ENCODE peak calls at places on chromosomes 4 and X, in seven cellular contexts. K, M, T, A, Y, S and E are unnamed samples.
A peak's percentile ranks its signal among the peaks of the same experiment; 100 is the strongest.

GRCh38 chrX:108000751-108001150 is 18.6 kb upstream of the TEX13B start:
- DNase-seq in K (no peak), Y (no peak), M (no peak), A (no peak), S (no peak), T (no peak), E (no peak)

GRCh38 chrX:40173662-40174593 is 76.2 kb upstream of the BCOR start:
- DNase-seq in M (peak; percentile 28), T (peak; percentile 63), Y (peak; percentile 76), K (no peak), A (peak; percentile 65), S (peak; percentile 76), E (peak; percentile 36)

GRCh38 chr4:106587558-106587957 is 219.0 kb upstream of the GIMD1 start:
- DNase-seq in Y (peak; percentile 31), S (no peak), A (no peak), M (no peak), T (no peak), K (no peak), E (no peak)

GRCh38 chr4:57233391-57233790 is 123.2 kb upstream of the IGFBP7 start:
- DNase-seq in S (no peak), A (no peak), M (no peak), T (no peak), Y (peak; percentile 13), K (no peak), E (no peak)

GRCh38 chr4:153222162-153222789 is 18.0 kb downstream of the TRIM2 start:
- DNase-seq in T (peak; percentile 80), S (no peak), Y (peak; percentile 81), M (peak; percentile 61), A (peak; percentile 43), K (no peak), E (peak; percentile 58)

GRCh38 chr4:59553063-59553738 is 1646.9 kb upstream of the ADGRL3 start:
- DNase-seq in T (no peak), M (no peak), A (no peak), Y (no peak), K (no peak), S (no peak), E (no peak)

GRCh38 chr4:125043453-125043852 is 271.3 kb upstream of the FAT4 start:
- DNase-seq in K (no peak), T (no peak), A (no peak), Y (no peak), M (no peak), S (no peak), E (no peak)

GRCh38 chrX:19512961-19513360 is 2.3 kb downstream of the MAP3K15 start:
- DNase-seq in M (no peak), Y (no peak), T (no peak), K (no peak), A (no peak), S (no peak), E (no peak)

GRCh38 chr4:142846105-142846728 is at the start of gene INPP4B:
- DNase-seq in M (peak; percentile 33), T (peak; percentile 79), Y (peak; percentile 72), A (peak; percentile 55), K (peak; percentile 68), S (no peak), E (peak; percentile 42)

GRCh38 chr4:181569553-181569952 is 673.6 kb upstream of the TENM3 start:
- DNase-seq in T (no peak), Y (peak; percentile 45), M (no peak), K (no peak), A (no peak), S (peak; percentile 9), E (no peak)

GRCh38 chr4:1722551-1723071 is 1.3 kb downstream of the TACC3 start:
- DNase-seq in T (no peak), S (no peak), Y (no peak), M (no peak), A (no peak), K (peak; percentile 59), E (no peak)

GRCh38 chrX:108199691-108200090 is 108.1 kb downstream of the ATG4A start:
- DNase-seq in Y (peak; percentile 62), A (no peak), T (no peak), K (no peak), M (peak; percentile 17), S (peak; percentile 2), E (no peak)

GRCh38 chrX:66635360-66635759 is 3.5 kb downstream of the EDA2R start:
- DNase-seq in S (no peak), A (no peak), T (no peak), M (no peak), K (no peak), Y (peak; percentile 18), E (no peak)

GRCh38 chr4:8506373-8507250 is 66.0 kb downstream of the TRMT44 start:
- DNase-seq in K (no peak), Y (peak; percentile 32), A (peak; percentile 53), M (peak; percentile 69), T (peak; percentile 89), S (no peak), E (peak; percentile 53)

GRCh38 chrX:47321386-47321785 is 49.0 kb upstream of the ZNF157 start:
- DNase-seq in Y (peak; percentile 85), T (peak; percentile 66), K (no peak), M (peak; percentile 86), A (peak; percentile 59), S (no peak), E (peak; percentile 49)

GRCh38 chrX:118188977-118189376 is 72.4 kb upstream of the KLHL13 start:
- DNase-seq in T (no peak), A (peak; percentile 46), K (no peak), M (no peak), S (no peak), Y (no peak), E (peak; percentile 19)

GRCh38 chrX:154348114-154348531 is 26.3 kb downstream of the FLNA start:
- DNase-seq in Y (no peak), S (no peak), K (peak; percentile 40), T (peak; percentile 69), A (no peak), M (no peak), E (peak; percentile 6)

GRCh38 chrX:51899741-51900140 is 6.3 kb downstream of the MAGED1 start:
- DNase-seq in K (no peak), M (no peak), T (no peak), S (no peak), A (no peak), Y (no peak), E (no peak)

GRCh38 chrX:51893931-51894696 is 691 bp downstream of the MAGED1 start:
- DNase-seq in Y (peak; percentile 60), T (peak; percentile 65), K (no peak), A (peak; percentile 65), M (peak; percentile 22), S (no peak), E (peak; percentile 32)

GRCh38 chrX:51894697-51895336 is 1.4 kb downstream of the MAGED1 start:
- DNase-seq in S (no peak), A (peak; percentile 65), K (peak; percentile 61), T (peak; percentile 66), Y (peak; percentile 18), M (peak; percentile 56), E (peak; percentile 10)

GRCh38 chrX:51892921-51893745 is at the start of gene MAGED1:
- DNase-seq in K (peak; percentile 96), A (peak; percentile 95), T (peak; percentile 95), S (peak; percentile 90), Y (peak; percentile 95), M (peak; percentile 93), E (peak; percentile 85)

DNA sequence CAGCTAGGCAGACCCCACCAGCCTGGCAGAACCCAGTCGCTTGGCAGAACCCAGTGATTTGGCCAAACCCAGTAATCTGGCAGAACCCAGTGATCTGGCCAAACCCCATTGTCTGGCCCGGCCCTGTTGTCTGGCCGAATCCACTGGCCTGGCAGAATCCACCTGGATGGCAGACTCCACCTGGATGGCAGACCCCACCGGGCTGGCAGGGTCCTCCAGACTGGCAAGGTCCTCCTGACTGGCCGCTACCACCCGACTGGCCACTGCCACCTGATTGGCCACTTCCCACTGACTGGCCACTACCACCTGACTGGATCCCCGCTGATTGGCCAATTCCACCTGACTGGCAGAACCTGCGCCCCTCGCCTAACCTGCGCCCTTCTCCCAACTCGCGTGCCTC is 3.2 kb downstream of the MAGED1 start:
- DNase-seq in K (peak; percentile 70), S (no peak), M (no peak), Y (no peak), T (no peak), A (no peak), E (no peak)
- H3K4me3 ChIP-seq in K (no peak overlapping the region), S (no peak overlapping the region), M (no peak overlapping the region), Y (no peak overlapping the region), T (no peak overlapping the region), A (no peak overlapping the region), E (no peak overlapping the region)

GRCh38 chrX:122220644-122221373 is 963.3 kb upstream of the GRIA3 start:
- DNase-seq in S (no peak), Y (no peak), K (no peak), A (no peak), M (no peak), T (no peak), E (no peak)
- H3K27ac ChIP-seq in S (no peak overlapping the region), Y (no peak overlapping the region), K (no peak overlapping the region), A (no peak overlapping the region), M (no peak overlapping the region), T (no peak overlapping the region), E (no peak overlapping the region)

GRCh38 chr4:38139187-38139586 is 179.0 kb downstream of the PTTG2 start:
- DNase-seq in Y (no peak), K (no peak), T (no peak), M (no peak), A (no peak), S (no peak), E (no peak)

GRCh38 chr4:38137080-38137479 is 176.9 kb downstream of the PTTG2 start:
- DNase-seq in Y (no peak), S (no peak), K (no peak), T (no peak), M (no peak), A (no peak), E (no peak)

GRCh38 chr4:38140643-38141203 is 180.5 kb downstream of the PTTG2 start:
- DNase-seq in T (no peak), S (peak; percentile 77), M (no peak), K (no peak), A (no peak), Y (no peak), E (no peak)

GRCh38 chr4:38136604-38137003 is 176.4 kb downstream of the PTTG2 start:
- DNase-seq in T (no peak), Y (no peak), M (no peak), K (no peak), A (no peak), S (no peak), E (no peak)

DNA sequence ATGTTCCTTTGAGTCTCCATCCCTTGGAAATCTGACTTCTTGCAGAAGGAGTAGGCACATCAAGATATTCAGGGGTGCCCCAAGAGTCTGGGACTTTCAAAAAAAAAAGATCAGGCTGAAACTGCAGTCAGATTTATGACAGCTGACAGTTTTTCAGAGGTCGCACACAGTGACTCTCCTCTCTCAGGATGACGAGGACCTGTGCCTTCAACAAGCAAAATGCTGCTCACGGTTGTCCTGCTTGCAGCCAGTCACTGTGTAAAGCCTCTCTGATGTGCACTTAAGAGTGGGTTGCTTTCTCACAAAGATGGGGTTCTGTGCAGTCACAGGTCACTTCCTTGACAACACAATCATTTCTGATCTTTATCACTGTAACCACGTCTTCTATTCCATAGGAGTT is 178.2 kb downstream of the PTTG2 start:
- DNase-seq in Y (no peak), K (no peak), A (no peak), S (no peak), T (no peak), M (no peak), E (no peak)
- H3K36me3 ChIP-seq in Y (no peaks in the 10 kb centered on the region), K (no peaks in the 10 kb centered on the region), A (no peaks in the 10 kb centered on the region), S (peaks cover 4% of the 10 kb centered on the region), T (peaks cover 67% of the 10 kb centered on the region), M (no peaks in the 10 kb centered on the region), E (peaks cover 3% of the 10 kb centered on the region)

DNA sequence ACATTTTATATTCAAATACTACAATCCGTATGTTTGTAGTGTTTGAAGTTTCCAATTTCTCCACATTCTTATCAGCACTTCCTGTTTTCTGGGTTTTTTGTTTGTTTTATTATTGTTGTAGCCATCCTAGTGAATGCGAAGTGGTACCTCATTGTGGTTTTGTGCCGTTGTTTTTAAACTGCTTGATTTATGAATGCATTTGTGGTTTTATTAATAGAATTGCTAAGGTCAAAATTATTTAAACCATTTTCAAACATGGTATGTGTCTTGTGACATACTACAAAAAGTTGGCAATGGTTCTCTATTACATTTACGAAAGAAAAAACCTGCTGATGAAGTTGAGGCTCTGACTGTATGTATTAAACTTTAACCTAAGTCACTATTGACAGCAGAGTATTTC is 780.0 kb upstream of the MAGEB2 start:
- DNase-seq in A (no peak), M (no peak), Y (no peak), S (no peak), T (no peak), K (no peak), E (no peak)
- H3K4me3 ChIP-seq in A (no peak overlapping the region), M (no peak overlapping the region), Y (no peak overlapping the region), S (no peak overlapping the region), T (no peak overlapping the region), K (no peak overlapping the region), E (no peak overlapping the region)